ENCODE peak calls at places on chromosomes 2 and 18, in eight cellular contexts. Y is WTC11, U is endothelial cell, C is cardiac fibroblast, K is colonic mucosa, B is GM20000, M is NCI-H510A treated with DMSO at 0.1 percent for 48 hours, S is T-helper 2 cell. W is an unnamed sample.

GRCh38 chr2:216829533-216829932 is 30.3 kb downstream of the TNP1 start:
- DNase-seq in Y (no peak), U (no peak), C (peak), K (peak), B (no peak), M (peak), S (no peak), W (no peak)

GRCh38 chr2:147430408-147430807 is 414.4 kb upstream of the ACVR2A start:
- DNase-seq in Y (no peak), U (no peak), C (no peak), K (no peak), B (no peak), M (no peak), S (no peak), W (no peak)

GRCh38 chr2:64277101-64277849 is 133.1 kb upstream of the PELI1 start:
- DNase-seq in Y (peak), U (no peak), C (no peak), K (no peak), B (no peak), M (peak), S (no peak), W (no peak)

GRCh38 chr2:25714740-25715139 is 41.4 kb upstream of the DTNB start:
- DNase-seq in Y (no peak), U (no peak), C (peak), K (no peak), B (no peak), M (no peak), S (no peak), W (no peak)

GRCh38 chr18:48442761-48443160 is 33.6 kb upstream of the ZBTB7C start:
- DNase-seq in Y (no peak), U (no peak), C (peak), K (no peak), B (no peak), M (no peak), S (no peak), W (no peak)

GRCh38 chr18:23825978-23826405 is 136.7 kb downstream of the LAMA3 start:
- DNase-seq in Y (no peak), U (no peak), C (peak), K (no peak), B (no peak), M (no peak), S (no peak), W (no peak)

GRCh38 chr2:110866496-110866895 is 134.1 kb downstream of the ACOXL start:
- DNase-seq in Y (no peak), U (no peak), C (no peak), K (no peak), B (no peak), M (no peak), S (no peak), W (no peak)

GRCh38 chr2:16134436-16135165 is 194.3 kb downstream of the MYCN start:
- DNase-seq in Y (no peak), U (no peak), C (no peak), K (no peak), B (no peak), M (no peak), S (no peak), W (no peak)

GRCh38 chr2:133532919-133533318 is 35.3 kb downstream of the NCKAP5 start:
- DNase-seq in Y (no peak), U (no peak), C (peak), K (no peak), B (no peak), M (no peak), S (no peak), W (no peak)

GRCh38 chr2:83016343-83017110 is 1442.6 kb downstream of the SUCLG1 start:
- DNase-seq in Y (peak), U (no peak), C (peak), K (no peak), B (no peak), M (no peak), S (no peak), W (no peak)

GRCh38 chr2:62344472-62344871 is 148.6 kb downstream of the B3GNT2 start:
- DNase-seq in Y (no peak), U (no peak), C (no peak), K (no peak), B (no peak), M (no peak), S (no peak), W (no peak)

GRCh38 chr18:7133181-7133580 is 15.6 kb upstream of the LAMA1 start:
- DNase-seq in Y (no peak), U (no peak), C (peak), K (no peak), B (no peak), M (no peak), S (no peak), W (no peak)

GRCh38 chr2:130372833-130373807 is 17.3 kb downstream of the PTPN18 start:
- DNase-seq in Y (no peak), U (no peak), C (no peak), K (no peak), B (peak), M (no peak), S (no peak), W (no peak)

GRCh38 chr2:74777161-74777900 is 56.6 kb upstream of the HK2 start:
- DNase-seq in Y (no peak), U (no peak), C (no peak), K (no peak), B (peak), M (no peak), S (no peak), W (no peak)

GRCh38 chr2:144099746-144100438 is 420.0 kb downstream of the ZEB2 start:
- DNase-seq in Y (no peak), U (no peak), C (peak), K (no peak), B (no peak), M (no peak), S (no peak), W (no peak)

GRCh38 chr2:124894199-124894598 is 869.1 kb downstream of the CNTNAP5 start:
- DNase-seq in Y (no peak), U (no peak), C (peak), K (no peak), B (no peak), M (no peak), S (no peak), W (no peak)

GRCh38 chr2:145006957-145007672 is 487.2 kb upstream of the ZEB2 start:
- DNase-seq in Y (no peak), U (no peak), C (peak), K (no peak), B (no peak), M (no peak), S (no peak), W (no peak)

GRCh38 chr2:73292906-73293533 is 328 bp downstream of the EGR4 start:
- DNase-seq in Y (peak), U (no peak), C (no peak), K (no peak), B (peak), M (no peak), S (no peak), W (peak)

GRCh38 chr2:71700041-71700879 is 246.9 kb downstream of the DYSF start:
- DNase-seq in Y (no peak), U (no peak), C (no peak), K (no peak), B (no peak), M (peak), S (no peak), W (no peak)

GRCh38 chr2:128054104-128054503 is 26.2 kb upstream of the SAP130 start:
- DNase-seq in Y (no peak), U (no peak), C (no peak), K (no peak), B (no peak), M (no peak), S (no peak), W (no peak)

GRCh38 chr2:10285578-10286198 is 17.0 kb upstream of the HPCAL1 start:
- DNase-seq in Y (no peak), U (no peak), C (peak), K (peak), B (no peak), M (peak), S (no peak), W (no peak)

GRCh38 chr18:31977270-31977872 is 34.4 kb upstream of the TRAPPC8 start:
- DNase-seq in Y (peak), U (peak), C (peak), K (peak), B (peak), M (no peak), S (no peak), W (peak)

GRCh38 chr2:194104687-194105086 is 1552.3 kb upstream of the SLC39A10 start:
- DNase-seq in Y (no peak), U (no peak), C (no peak), K (no peak), B (peak), M (no peak), S (no peak), W (peak)

GRCh38 chr2:229627728-229628127 is 86.6 kb downstream of the DNER start:
- DNase-seq in Y (no peak), U (no peak), C (no peak), K (no peak), B (no peak), M (no peak), S (no peak), W (no peak)

GRCh38 chr2:142180820-142181533 is 50.2 kb upstream of the LRP1B start:
- DNase-seq in Y (peak), U (peak), C (peak), K (no peak), B (no peak), M (no peak), S (no peak), W (no peak)

GRCh38 chr18:63603772-63604171 is 16.6 kb downstream of the SERPINB13 start:
- DNase-seq in Y (no peak), U (no peak), C (peak), K (no peak), B (peak), M (no peak), S (no peak), W (no peak)

GRCh38 chr2:71934320-71934593 is 213.4 kb downstream of the CYP26B1 start:
- DNase-seq in Y (no peak), U (no peak), C (no peak), K (no peak), B (no peak), M (no peak), S (no peak), W (no peak)

GRCh38 chr2:191657977-191658376 is 20.0 kb upstream of the NABP1 start:
- DNase-seq in Y (no peak), U (no peak), C (peak), K (no peak), B (no peak), M (no peak), S (no peak), W (no peak)

GRCh38 chr2:98743835-98744234 is 12.9 kb upstream of the MGAT4A start:
- DNase-seq in Y (no peak), U (no peak), C (no peak), K (peak), B (no peak), M (no peak), S (no peak), W (no peak)

GRCh38 chr2:226691265-226691664 is 108.4 kb downstream of the IRS1 start:
- DNase-seq in Y (no peak), U (no peak), C (peak), K (no peak), B (no peak), M (peak), S (no peak), W (no peak)

GRCh38 chr2:217451634-217452033 is 551.2 kb downstream of the TNS1 start:
- DNase-seq in Y (no peak), U (no peak), C (peak), K (no peak), B (no peak), M (no peak), S (no peak), W (no peak)

GRCh38 chr2:26922638-26923466 is 47.6 kb upstream of the MAPRE3 start:
- DNase-seq in Y (peak), U (peak), C (peak), K (peak), B (peak), M (peak), S (no peak), W (peak)

GRCh38 chr2:30349691-30350090 is 97.4 kb upstream of the LCLAT1 start:
- DNase-seq in Y (no peak), U (no peak), C (no peak), K (no peak), B (no peak), M (no peak), S (no peak), W (no peak)

GRCh38 chr2:221448086-221448856 is 123.8 kb downstream of the EPHA4 start:
- DNase-seq in Y (no peak), U (no peak), C (no peak), K (no peak), B (no peak), M (no peak), S (no peak), W (no peak)

GRCh38 chr2:2646312-2647051 is 315.4 kb upstream of the MYT1L start:
- DNase-seq in Y (no peak), U (no peak), C (no peak), K (no peak), B (no peak), M (peak), S (no peak), W (no peak)

W was measured in germinal center.